ENCODE peak calls at places on chromosome 13, in four cellular contexts. W is CD8-positive, alpha-beta memory T cell; E is activated T-helper 2 cell treated with anti-CD3 and anti-CD28 coated beads, Interferon-gamma antibody, Interleukin-2, Interleukin-4, amounts not matched to agents 10 μg/mL and 5 μg/mL and 100 μg/mL, durations not matched to agents 14 hours and 24 hours and 36 hours; F is stimulated activated CD4-positive, alpha-beta T cell treated with anti-CD3 and anti-CD28 coated beads, Interleukin-2, amount 100 ng/mL, for 48 hours. Z is an unnamed sample.

GRCh38 chr13:106738279-106738678 is 170.3 kb upstream of the ARGLU1 start:
- DNase-seq in W (no peak), F (no peak), E (no peak), Z (no peak)

GRCh38 chr13:26062853-26063444 is 11.1 kb upstream of the SHISA2 start:
- DNase-seq in W (no peak), E (no peak), F (no peak), Z (no peak)

GRCh38 chr13:30331331-30331771 is 24.0 kb upstream of the KATNAL1 start:
- DNase-seq in F (no peak), E (no peak), W (no peak), Z (peak)

GRCh38 chr13:108272333-108272732 is 2.8 kb downstream of the TNFSF13B start:
- DNase-seq in E (no peak), F (no peak), W (no peak), Z (no peak)

GRCh38 chr13:20388184-20388583 is 137.5 kb downstream of the CRYL1 start:
- DNase-seq in F (no peak), E (no peak), W (no peak), Z (no peak)

GRCh38 chr13:107650081-107650701 is 565.1 kb downstream of the LIG4 start:
- DNase-seq in F (peak), W (no peak), E (peak), Z (peak)

GRCh38 chr13:63843766-63844699 is 2428.4 kb upstream of the PCDH20 start:
- DNase-seq in F (no peak), E (no peak), W (no peak), Z (no peak)

GRCh38 chr13:83877901-83878300 is 4.4 kb downstream of the SLITRK1 start:
- DNase-seq in F (no peak), E (no peak), W (no peak), Z (no peak)

GRCh38 chr13:59112375-59112774 is 1051.4 kb downstream of the DIAPH3 start:
- DNase-seq in W (no peak), F (no peak), E (no peak), Z (no peak)

GRCh38 chr13:38166121-38166520 is 183.5 kb upstream of the UFM1 start:
- DNase-seq in E (no peak), W (no peak), F (no peak), Z (no peak)

GRCh38 chr13:109380457-109380856 is 405.9 kb downstream of the IRS2 start:
- DNase-seq in E (no peak), W (no peak), F (no peak), Z (no peak)

GRCh38 chr13:114313061-114313860 is 1.0 kb upstream of the CHAMP1 start:
- DNase-seq in W (no peak), F (peak), E (no peak), Z (no peak)

GRCh38 chr13:51912091-51912490 is 50.3 kb downstream of the CCDC70 start:
- DNase-seq in F (no peak), W (no peak), E (no peak), Z (no peak)

GRCh38 chr13:39159971-39160370 is 121.7 kb downstream of the NHLRC3 start:
- DNase-seq in W (no peak), F (no peak), E (no peak), Z (no peak)

GRCh38 chr13:32415019-32415418 is 12.9 kb downstream of the N4BP2L1 start:
- DNase-seq in E (no peak), F (peak), W (no peak), Z (no peak)

GRCh38 chr13:98285317-98285716 is 108.2 kb upstream of the RNF113B start:
- DNase-seq in F (no peak), W (no peak), E (no peak), Z (no peak)

GRCh38 chr13:47184311-47184710 is 287.5 kb upstream of the HTR2A start:
- DNase-seq in W (no peak), E (no peak), F (no peak), Z (no peak)

GRCh38 chr13:106072014-106072413 is 463.4 kb downstream of the EFNB2 start:
- DNase-seq in E (no peak), F (no peak), W (no peak), Z (no peak)

GRCh38 chr13:30061217-30061616 is 210.8 kb upstream of the UBL3 start:
- DNase-seq in F (no peak), E (no peak), W (no peak), Z (no peak)

GRCh38 chr13:101706651-101707050 is 254.2 kb downstream of the ITGBL1 start:
- DNase-seq in F (no peak), E (no peak), W (no peak), Z (no peak)

GRCh38 chr13:32895296-32895695 is 120.9 kb upstream of the KL start:
- DNase-seq in E (no peak), F (no peak), W (no peak), Z (no peak)

GRCh38 chr13:111122056-111122455 is 6.9 kb downstream of the ARHGEF7 start:
- DNase-seq in F (no peak), W (no peak), E (no peak), Z (no peak)